ENCODE peak calls at places on chromosomes 7 and 10, in nine cellular contexts. X, P, L, I, W, Q, G, Z and O are unnamed samples. For H3K9me3, the result is how much of the 10 kb centered on the place peaks cover.

GRCh38 chr7:151948039-151948438 is 8.2 kb upstream of the GALNTL5 start:
- DNase-seq in X (no peak), P (no peak), L (no peak), I (no peak), W (no peak), Q (no peak), G (no peak), Z (no peak), O (no peak)

GRCh38 chr10:1102392-1102791 is 46.2 kb downstream of the WDR37 start:
- DNase-seq in X (no peak), P (no peak), L (peak), I (no peak), W (no peak), Q (no peak), G (no peak), Z (no peak), O (no peak)

GRCh38 chr7:18354686-18355085 is 140.9 kb upstream of the HDAC9 start:
- DNase-seq in X (no peak), P (no peak), L (peak), I (peak), W (no peak), Q (no peak), G (no peak), Z (no peak), O (no peak)

GRCh38 chr7:78167825-78168224 is 369.3 kb downstream of the PHTF2 start:
- DNase-seq in X (no peak), P (no peak), L (no peak), I (no peak), W (no peak), Q (no peak), G (no peak), Z (no peak), O (no peak)

GRCh38 chr7:27917774-27918314 is 177.9 kb downstream of the TAX1BP1 start:
- DNase-seq in X (no peak), P (no peak), L (peak), I (peak), W (no peak), Q (no peak), G (no peak), Z (no peak), O (no peak)

GRCh38 chr7:143846692-143847091 is 55.3 kb downstream of the TCAF1 start:
- DNase-seq in X (no peak), P (no peak), L (no peak), I (no peak), W (no peak), Q (no peak), G (no peak), Z (no peak), O (no peak)

GRCh38 chr10:113115534-113115933 is 165.5 kb downstream of the TCF7L2 start:
- DNase-seq in X (no peak), P (no peak), L (no peak), I (no peak), W (no peak), Q (no peak), G (no peak), Z (no peak), O (no peak)

GRCh38 chr7:131454538-131454937 is 101.9 kb downstream of the PODXL start:
- DNase-seq in X (no peak), P (no peak), L (no peak), I (no peak), W (no peak), Q (no peak), G (no peak), Z (no peak), O (no peak)

GRCh38 chr7:97043281-97043680 is 18.6 kb upstream of the DLX5 start:
- DNase-seq in X (no peak), P (no peak), L (peak), I (no peak), W (no peak), Q (no peak), G (no peak), Z (no peak), O (no peak)

GRCh38 chr7:47669178-47669878 is 87.4 kb upstream of the TNS3 start:
- DNase-seq in X (no peak), P (no peak), L (peak), I (peak), W (peak), Q (peak), G (no peak), Z (peak), O (no peak)

GRCh38 chr7:29569648-29570047 is 6.0 kb downstream of the PRR15 start:
- DNase-seq in X (no peak), P (no peak), L (no peak), I (no peak), W (no peak), Q (peak), G (peak), Z (no peak), O (no peak)

GRCh38 chr7:13874783-13875182 is 114.7 kb downstream of the ETV1 start:
- DNase-seq in X (no peak), P (peak), L (peak), I (peak), W (no peak), Q (peak), G (no peak), Z (no peak), O (no peak)
- H3K9me3 ChIP-seq in X (under half), P (under half), L (under half), I (under half), W (under half), Q (under half), G (under half), Z (under half), O (under half)

DNA sequence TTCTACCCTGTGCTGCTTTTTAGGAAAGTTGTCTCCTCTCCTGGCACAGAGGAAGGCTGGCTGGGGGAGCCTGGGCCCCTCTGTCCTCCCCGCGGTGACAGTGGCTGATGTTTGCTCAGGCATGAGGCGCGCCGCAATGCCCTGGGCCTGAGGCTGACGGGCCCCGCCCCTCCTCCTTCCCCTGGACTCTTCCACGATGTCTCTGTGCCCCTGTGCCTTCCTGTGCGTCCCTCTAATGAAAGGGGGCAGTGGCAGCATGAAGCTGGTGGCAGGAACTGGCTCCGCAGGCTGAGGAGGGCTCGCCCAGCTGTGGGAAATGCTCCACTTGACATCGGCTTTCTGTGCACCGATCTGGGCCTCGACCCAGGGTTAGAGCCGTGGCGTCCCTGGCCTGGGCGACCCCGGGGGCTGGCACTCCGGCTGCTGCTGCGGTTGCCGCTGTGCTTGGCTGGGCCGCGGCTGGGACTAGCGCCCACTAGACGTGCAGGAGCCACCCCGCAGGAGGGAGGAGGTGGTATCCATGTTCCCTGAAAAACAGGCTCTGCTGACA is 67.9 kb downstream of the ZNF680 start:
- DNase-seq in X (no peak), P (no peak), L (no peak), I (no peak), W (no peak), Q (no peak), G (no peak), Z (peak), O (no peak)
- H3K9me3 ChIP-seq in X (under half), P (under half), L (under half), I (under half), W (under half), Q (under half), G (under half), Z (under half), O (under half)

DNA sequence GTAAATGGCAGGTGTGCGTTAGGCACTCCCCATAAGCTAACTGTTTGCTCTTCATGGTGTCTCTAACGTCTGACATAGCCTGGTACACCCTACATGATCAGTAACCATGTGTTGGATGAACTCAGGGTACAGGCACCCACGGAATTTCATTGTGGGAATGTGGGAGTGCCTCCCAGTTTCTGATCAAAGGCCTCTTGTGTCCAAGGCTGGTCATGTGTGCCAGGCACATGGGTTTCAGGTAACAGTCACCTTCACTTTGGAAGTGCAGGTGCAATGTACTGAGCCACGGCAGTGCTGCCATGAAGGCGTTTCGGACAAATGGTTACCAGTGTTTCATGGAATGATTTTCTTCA is 298.3 kb downstream of the DNAJB6 start:
- DNase-seq in X (no peak), P (no peak), L (no peak), I (no peak), W (no peak), Q (no peak), G (no peak), Z (no peak), O (no peak)
- H3K9me3 ChIP-seq in X (under half), P (under half), L (under half), I (under half), W (under half), Q (under half), G (under half), Z (under half), O (under half)

GRCh38 chr7:64078699-64078994 is 33.4 kb downstream of the ZNF727 start:
- DNase-seq in X (no peak), P (no peak), L (no peak), I (no peak), W (no peak), Q (no peak), G (no peak), Z (no peak), O (no peak)
- H3K9me3 ChIP-seq in X (half or more), P (under half), L (under half), I (under half), W (under half), Q (under half), G (under half), Z (under half), O (under half)

GRCh38 chr7:13830604-13830915 is 158.9 kb downstream of the ETV1 start:
- DNase-seq in X (no peak), P (no peak), L (peak), I (no peak), W (no peak), Q (no peak), G (no peak), Z (no peak), O (no peak)

GRCh38 chr7:13829914-13830603 is 159.4 kb downstream of the ETV1 start:
- DNase-seq in X (no peak), P (no peak), L (peak), I (peak), W (no peak), Q (no peak), G (no peak), Z (no peak), O (no peak)

GRCh38 chr7:13829231-13829630 is 160.2 kb downstream of the ETV1 start:
- DNase-seq in X (no peak), P (no peak), L (peak), I (no peak), W (no peak), Q (no peak), G (no peak), Z (no peak), O (no peak)

GRCh38 chr7:13827716-13828115 is 161.8 kb downstream of the ETV1 start:
- DNase-seq in X (no peak), P (no peak), L (peak), I (peak), W (no peak), Q (no peak), G (no peak), Z (no peak), O (no peak)

GRCh38 chr7:13826752-13827151 is 162.7 kb downstream of the ETV1 start:
- DNase-seq in X (no peak), P (no peak), L (peak), I (peak), W (no peak), Q (no peak), G (no peak), Z (no peak), O (no peak)
- H3K9me3 ChIP-seq in X (under half), P (under half), L (under half), I (under half), W (under half), Q (under half), G (under half), Z (under half), O (under half)

DNA sequence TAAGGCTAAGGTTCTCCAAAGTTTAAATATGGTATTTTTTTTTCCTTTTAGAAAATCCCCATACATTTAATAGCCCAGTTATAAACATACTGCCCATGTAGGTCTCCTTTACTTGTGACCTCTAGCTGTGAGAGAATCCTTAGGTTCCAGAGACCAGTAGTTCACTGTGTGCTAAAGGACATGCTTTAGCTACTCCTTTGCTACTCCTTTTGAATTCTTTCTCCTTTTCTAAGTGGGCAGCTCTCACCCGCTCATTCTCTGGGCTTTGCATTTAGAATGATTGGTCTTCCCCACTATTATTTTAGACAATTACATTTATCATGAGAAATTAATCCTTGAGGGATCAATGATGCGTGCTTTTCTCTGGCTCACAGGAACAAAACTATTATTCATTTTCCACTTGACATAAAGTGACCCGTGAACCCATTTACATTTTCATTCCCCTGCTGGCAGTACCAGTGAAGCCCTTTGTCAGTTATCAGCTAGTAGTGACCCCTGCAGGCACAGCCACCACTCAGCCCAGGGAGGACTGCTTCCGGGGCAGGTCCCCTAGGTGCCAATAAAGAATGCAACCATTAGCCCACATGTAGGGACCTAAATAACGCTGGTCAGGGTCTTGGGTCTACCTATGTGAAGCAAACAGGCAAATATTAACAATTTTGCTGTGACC is 844.3 kb downstream of the CNTNAP2 start:
- DNase-seq in X (no peak), P (no peak), L (no peak), I (no peak), W (no peak), Q (no peak), G (peak), Z (no peak), O (no peak)
- H3K9me3 ChIP-seq in X (under half), P (under half), L (under half), I (under half), W (under half), Q (under half), G (under half), Z (under half), O (under half)

GRCh38 chr7:12661581-12661980 is 25.9 kb upstream of the ARL4A start:
- DNase-seq in X (no peak), P (no peak), L (no peak), I (peak), W (no peak), Q (no peak), G (no peak), Z (no peak), O (no peak)
- H3K9me3 ChIP-seq in X (under half), P (under half), L (under half), I (under half), W (under half), Q (under half), G (under half), Z (under half), O (under half)

DNA sequence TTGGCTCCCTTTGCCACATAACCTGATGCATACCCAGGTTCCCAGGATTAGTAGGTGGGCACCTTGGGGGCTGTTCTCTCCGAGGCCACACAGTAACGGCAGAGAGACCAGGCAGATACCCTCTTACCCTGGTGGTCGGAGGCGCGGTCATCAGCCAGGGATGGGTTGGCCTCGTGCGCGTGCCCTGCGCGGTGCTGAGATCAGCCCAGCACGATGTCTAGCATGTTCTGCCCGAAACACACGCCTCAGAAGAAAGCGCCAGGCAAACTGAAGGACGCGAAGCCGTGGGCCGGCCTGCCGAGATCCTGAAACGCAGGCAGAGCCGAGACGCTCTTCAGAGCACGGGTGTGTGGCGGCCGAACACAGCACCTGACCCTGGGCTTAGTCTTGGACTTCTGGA is 34.7 kb upstream of the CFAP46 start:
- DNase-seq in X (no peak), P (no peak), L (no peak), I (no peak), W (no peak), Q (no peak), G (no peak), Z (no peak), O (no peak)
- H3K9me3 ChIP-seq in X (under half), P (under half), L (under half), I (under half), W (under half), Q (under half), G (under half), Z (under half), O (under half)